ENCODE peak calls at places on chromosome X, in ten cellular contexts. One of them, this sample, is unnamed.

GRCh38 chrX:84240848-84241565 is 53.0 kb upstream of the RPS6KA6 start:
- DNase-seq in nephron progenitor cell: no peak
- DNase-seq in occipital lobe: no peak
- DNase-seq in choroid plexus epithelial cell: peak
- DNase-seq in A549: no peak
- DNase-seq in hippocampal formation: no peak
- DNase-seq in GM03348: no peak
- DNase-seq in GM10248: no peak
- DNase-seq in ACHN: no peak
- DNase-seq in brain microvascular endothelial cell: no peak
- DNase-seq in this sample: no peak

GRCh38 chrX:115408736-115409390 is 119.3 kb downstream of the LUZP4 start:
- DNase-seq in nephron progenitor cell: no peak
- DNase-seq in occipital lobe: no peak
- DNase-seq in choroid plexus epithelial cell: peak
- DNase-seq in A549: no peak
- DNase-seq in hippocampal formation: no peak
- DNase-seq in GM03348: peak
- DNase-seq in GM10248: no peak
- DNase-seq in ACHN: no peak
- DNase-seq in brain microvascular endothelial cell: peak
- DNase-seq in this sample: no peak

GRCh38 chrX:153411988-153412574 is 809 bp downstream of the ZFP92 start:
- DNase-seq in nephron progenitor cell: no peak
- DNase-seq in occipital lobe: no peak
- DNase-seq in choroid plexus epithelial cell: no peak
- DNase-seq in A549: no peak
- DNase-seq in hippocampal formation: no peak
- DNase-seq in GM03348: no peak
- DNase-seq in GM10248: no peak
- DNase-seq in ACHN: no peak
- DNase-seq in brain microvascular endothelial cell: no peak
- DNase-seq in this sample: no peak

GRCh38 chrX:154397888-154398667 is at the start of gene RPL10:
- DNase-seq in nephron progenitor cell: peak
- DNase-seq in occipital lobe: peak
- DNase-seq in choroid plexus epithelial cell: peak
- DNase-seq in A549: peak
- DNase-seq in hippocampal formation: peak
- DNase-seq in GM03348: peak
- DNase-seq in GM10248: peak
- DNase-seq in ACHN: peak
- DNase-seq in brain microvascular endothelial cell: peak
- DNase-seq in this sample: peak

GRCh38 chrX:101682723-101683122 is 23.1 kb upstream of the ARMCX2 start:
- DNase-seq in nephron progenitor cell: no peak
- DNase-seq in occipital lobe: no peak
- DNase-seq in choroid plexus epithelial cell: no peak
- DNase-seq in A549: no peak
- DNase-seq in hippocampal formation: no peak
- DNase-seq in GM03348: peak
- DNase-seq in GM10248: no peak
- DNase-seq in ACHN: no peak
- DNase-seq in brain microvascular endothelial cell: peak
- DNase-seq in this sample: no peak

GRCh38 chrX:140733766-140734342 is 24.3 kb downstream of the LINC00632 start:
- DNase-seq in nephron progenitor cell: peak
- DNase-seq in occipital lobe: peak
- DNase-seq in choroid plexus epithelial cell: peak
- DNase-seq in A549: peak
- DNase-seq in hippocampal formation: no peak
- DNase-seq in GM03348: peak
- DNase-seq in GM10248: peak
- DNase-seq in ACHN: peak
- DNase-seq in brain microvascular endothelial cell: peak
- DNase-seq in this sample: no peak

GRCh38 chrX:48802089-48802812 is 384 bp downstream of the HDAC6 start:
- DNase-seq in nephron progenitor cell: peak
- DNase-seq in occipital lobe: peak
- DNase-seq in choroid plexus epithelial cell: peak
- DNase-seq in A549: peak
- DNase-seq in hippocampal formation: no peak
- DNase-seq in GM03348: peak
- DNase-seq in GM10248: peak
- DNase-seq in ACHN: peak
- DNase-seq in brain microvascular endothelial cell: peak
- DNase-seq in this sample: peak

GRCh38 chrX:54633641-54634040 is 103.6 kb downstream of the GNL3L start:
- DNase-seq in nephron progenitor cell: no peak
- DNase-seq in occipital lobe: no peak
- DNase-seq in choroid plexus epithelial cell: peak
- DNase-seq in A549: no peak
- DNase-seq in hippocampal formation: no peak
- DNase-seq in GM03348: no peak
- DNase-seq in GM10248: no peak
- DNase-seq in ACHN: no peak
- DNase-seq in brain microvascular endothelial cell: peak
- DNase-seq in this sample: no peak

GRCh38 chrX:10414872-10415703 is 205.3 kb downstream of the MID1 start:
- DNase-seq in nephron progenitor cell: no peak
- DNase-seq in occipital lobe: no peak
- DNase-seq in choroid plexus epithelial cell: peak
- DNase-seq in A549: no peak
- DNase-seq in hippocampal formation: no peak
- DNase-seq in GM03348: peak
- DNase-seq in GM10248: no peak
- DNase-seq in ACHN: peak
- DNase-seq in brain microvascular endothelial cell: peak
- DNase-seq in this sample: peak

GRCh38 chrX:135516376-135516775 is 4.1 kb upstream of the INTS6L start:
- DNase-seq in nephron progenitor cell: no peak
- DNase-seq in occipital lobe: no peak
- DNase-seq in choroid plexus epithelial cell: no peak
- DNase-seq in A549: no peak
- DNase-seq in hippocampal formation: no peak
- DNase-seq in GM03348: no peak
- DNase-seq in GM10248: no peak
- DNase-seq in ACHN: peak
- DNase-seq in brain microvascular endothelial cell: no peak
- DNase-seq in this sample: no peak

GRCh38 chrX:26083093-26083492 is 55.0 kb upstream of the MAGEB18 start:
- DNase-seq in nephron progenitor cell: no peak
- DNase-seq in occipital lobe: no peak
- DNase-seq in choroid plexus epithelial cell: no peak
- DNase-seq in A549: no peak
- DNase-seq in hippocampal formation: no peak
- DNase-seq in GM03348: no peak
- DNase-seq in GM10248: no peak
- DNase-seq in ACHN: no peak
- DNase-seq in brain microvascular endothelial cell: no peak
- DNase-seq in this sample: no peak

GRCh38 chrX:27222661-27223060 is 240.5 kb downstream of the PPP4R3C start:
- DNase-seq in nephron progenitor cell: no peak
- DNase-seq in occipital lobe: no peak
- DNase-seq in choroid plexus epithelial cell: no peak
- DNase-seq in A549: no peak
- DNase-seq in hippocampal formation: no peak
- DNase-seq in GM03348: no peak
- DNase-seq in GM10248: no peak
- DNase-seq in ACHN: no peak
- DNase-seq in brain microvascular endothelial cell: no peak
- DNase-seq in this sample: no peak

GRCh38 chrX:76153221-76153620 is 19.6 kb upstream of the PBDC1 start:
- DNase-seq in nephron progenitor cell: no peak
- DNase-seq in occipital lobe: no peak
- DNase-seq in choroid plexus epithelial cell: no peak
- DNase-seq in A549: no peak
- DNase-seq in hippocampal formation: no peak
- DNase-seq in GM03348: no peak
- DNase-seq in GM10248: no peak
- DNase-seq in ACHN: no peak
- DNase-seq in brain microvascular endothelial cell: no peak
- DNase-seq in this sample: no peak

GRCh38 chrX:71636438-71637252 is 18.3 kb upstream of the CXCR3 start:
- DNase-seq in nephron progenitor cell: no peak
- DNase-seq in occipital lobe: no peak
- DNase-seq in choroid plexus epithelial cell: no peak
- DNase-seq in A549: no peak
- DNase-seq in hippocampal formation: no peak
- DNase-seq in GM03348: no peak
- DNase-seq in GM10248: no peak
- DNase-seq in ACHN: no peak
- DNase-seq in brain microvascular endothelial cell: no peak
- DNase-seq in this sample: no peak

GRCh38 chrX:1205681-1206611 is 6.5 kb downstream of the CRLF2 start:
- DNase-seq in nephron progenitor cell: peak
- DNase-seq in occipital lobe: no peak
- DNase-seq in choroid plexus epithelial cell: peak
- DNase-seq in A549: peak
- DNase-seq in hippocampal formation: no peak
- DNase-seq in GM03348: peak
- DNase-seq in GM10248: no peak
- DNase-seq in ACHN: peak
- DNase-seq in brain microvascular endothelial cell: peak
- DNase-seq in this sample: peak

GRCh38 chrX:4435905-4436304 is 722.5 kb upstream of the PRKX start:
- DNase-seq in nephron progenitor cell: no peak
- DNase-seq in occipital lobe: no peak
- DNase-seq in choroid plexus epithelial cell: no peak
- DNase-seq in A549: no peak
- DNase-seq in hippocampal formation: no peak
- DNase-seq in GM03348: no peak
- DNase-seq in GM10248: no peak
- DNase-seq in ACHN: no peak
- DNase-seq in brain microvascular endothelial cell: no peak
- DNase-seq in this sample: no peak

GRCh38 chrX:465418-465817 is 78.7 kb upstream of the PPP2R3B start:
- DNase-seq in nephron progenitor cell: no peak
- DNase-seq in occipital lobe: no peak
- DNase-seq in choroid plexus epithelial cell: no peak
- DNase-seq in A549: no peak
- DNase-seq in hippocampal formation: no peak
- DNase-seq in GM03348: no peak
- DNase-seq in GM10248: no peak
- DNase-seq in ACHN: no peak
- DNase-seq in brain microvascular endothelial cell: no peak
- DNase-seq in this sample: no peak

GRCh38 chrX:139112432-139112831 is 400.9 kb upstream of the FGF13 start:
- DNase-seq in nephron progenitor cell: no peak
- DNase-seq in occipital lobe: no peak
- DNase-seq in choroid plexus epithelial cell: no peak
- DNase-seq in A549: no peak
- DNase-seq in hippocampal formation: no peak
- DNase-seq in GM03348: peak
- DNase-seq in GM10248: no peak
- DNase-seq in ACHN: no peak
- DNase-seq in brain microvascular endothelial cell: no peak
- DNase-seq in this sample: no peak

GRCh38 chrX:29506729-29507128 is 708.6 kb upstream of the MAGEB2 start:
- DNase-seq in nephron progenitor cell: no peak
- DNase-seq in occipital lobe: no peak
- DNase-seq in choroid plexus epithelial cell: no peak
- DNase-seq in A549: no peak
- DNase-seq in hippocampal formation: no peak
- DNase-seq in GM03348: no peak
- DNase-seq in GM10248: no peak
- DNase-seq in ACHN: no peak
- DNase-seq in brain microvascular endothelial cell: no peak
- DNase-seq in this sample: no peak

GRCh38 chrX:42869659-42870476 is 91.9 kb upstream of the PPP1R2C start:
- DNase-seq in nephron progenitor cell: no peak
- DNase-seq in occipital lobe: no peak
- DNase-seq in choroid plexus epithelial cell: no peak
- DNase-seq in A549: no peak
- DNase-seq in hippocampal formation: no peak
- DNase-seq in GM03348: no peak
- DNase-seq in GM10248: peak
- DNase-seq in ACHN: no peak
- DNase-seq in brain microvascular endothelial cell: no peak
- DNase-seq in this sample: no peak

GRCh38 chrX:47644557-47645091 is 5.7 kb downstream of the ELK1 start:
- DNase-seq in nephron progenitor cell: peak
- DNase-seq in occipital lobe: no peak
- DNase-seq in choroid plexus epithelial cell: peak
- DNase-seq in A549: peak
- DNase-seq in hippocampal formation: no peak
- DNase-seq in GM03348: peak
- DNase-seq in GM10248: no peak
- DNase-seq in ACHN: no peak
- DNase-seq in brain microvascular endothelial cell: no peak
- DNase-seq in this sample: no peak

GRCh38 chrX:134294548-134294947 is 57.6 kb downstream of the CCDC160 start:
- DNase-seq in nephron progenitor cell: no peak
- DNase-seq in occipital lobe: no peak
- DNase-seq in choroid plexus epithelial cell: peak
- DNase-seq in A549: no peak
- DNase-seq in hippocampal formation: no peak
- DNase-seq in GM03348: peak
- DNase-seq in GM10248: no peak
- DNase-seq in ACHN: peak
- DNase-seq in brain microvascular endothelial cell: no peak
- DNase-seq in this sample: no peak

GRCh38 chrX:134236690-134237362 is at the start of gene CCDC160:
- DNase-seq in nephron progenitor cell: peak
- DNase-seq in occipital lobe: peak
- DNase-seq in choroid plexus epithelial cell: peak
- DNase-seq in A549: peak
- DNase-seq in hippocampal formation: peak
- DNase-seq in GM03348: peak
- DNase-seq in GM10248: peak
- DNase-seq in ACHN: peak
- DNase-seq in brain microvascular endothelial cell: peak
- DNase-seq in this sample: peak

GRCh38 chrX:13747836-13748235 is 13.3 kb downstream of the OFD1 start:
- DNase-seq in nephron progenitor cell: no peak
- DNase-seq in occipital lobe: no peak
- DNase-seq in choroid plexus epithelial cell: peak
- DNase-seq in A549: peak
- DNase-seq in hippocampal formation: peak
- DNase-seq in GM03348: peak
- DNase-seq in GM10248: no peak
- DNase-seq in ACHN: peak
- DNase-seq in brain microvascular endothelial cell: peak
- DNase-seq in this sample: peak

GRCh38 chrX:47217121-47217851 is 1.2 kb upstream of the CDK16 start:
- DNase-seq in nephron progenitor cell: no peak
- DNase-seq in occipital lobe: no peak
- DNase-seq in choroid plexus epithelial cell: peak
- DNase-seq in A549: peak
- DNase-seq in hippocampal formation: no peak
- DNase-seq in GM03348: peak
- DNase-seq in GM10248: no peak
- DNase-seq in ACHN: peak
- DNase-seq in brain microvascular endothelial cell: peak
- DNase-seq in this sample: peak

GRCh38 chrX:34300871-34301270 is 168.8 kb upstream of the FAM47A start:
- DNase-seq in nephron progenitor cell: peak
- DNase-seq in occipital lobe: peak
- DNase-seq in choroid plexus epithelial cell: peak
- DNase-seq in A549: no peak
- DNase-seq in hippocampal formation: no peak
- DNase-seq in GM03348: peak
- DNase-seq in GM10248: peak
- DNase-seq in ACHN: peak
- DNase-seq in brain microvascular endothelial cell: peak
- DNase-seq in this sample: peak

GRCh38 chrX:15214614-15215013 is 55.3 kb downstream of the ASB9 start:
- DNase-seq in nephron progenitor cell: no peak
- DNase-seq in occipital lobe: no peak
- DNase-seq in choroid plexus epithelial cell: no peak
- DNase-seq in A549: no peak
- DNase-seq in hippocampal formation: no peak
- DNase-seq in GM03348: no peak
- DNase-seq in GM10248: no peak
- DNase-seq in ACHN: no peak
- DNase-seq in brain microvascular endothelial cell: no peak
- DNase-seq in this sample: no peak

GRCh38 chrX:43718546-43718945 is 62.4 kb downstream of the MAOA start:
- DNase-seq in nephron progenitor cell: no peak
- DNase-seq in occipital lobe: no peak
- DNase-seq in choroid plexus epithelial cell: no peak
- DNase-seq in A549: no peak
- DNase-seq in hippocampal formation: no peak
- DNase-seq in GM03348: no peak
- DNase-seq in GM10248: no peak
- DNase-seq in ACHN: no peak
- DNase-seq in brain microvascular endothelial cell: no peak
- DNase-seq in this sample: no peak

This sample was measured in PC-9.